ENCODE peak calls at places on chromosomes 11 and 22, in six cellular contexts. One of them, this sample, is unnamed.

GRCh38 chr22:21000987-21001600 is 824 bp downstream of the THAP7 start:
- DNase-seq in stomach: no peak
- DNase-seq in esophagus muscularis mucosa: no peak
- DNase-seq in H1: no peak
- DNase-seq in HCT116: no peak
- DNase-seq in prostate gland: no peak
- DNase-seq in this sample: no peak

GRCh38 chr11:98194611-98195010 is 826.1 kb upstream of the CNTN5 start:
- DNase-seq in H1: no peak
- DNase-seq in stomach: no peak
- DNase-seq in prostate gland: no peak
- DNase-seq in esophagus muscularis mucosa: no peak
- DNase-seq in HCT116: no peak
- DNase-seq in this sample: no peak

GRCh38 chr11:134668076-134668475 is 256.0 kb upstream of the B3GAT1 start:
- DNase-seq in prostate gland: no peak
- DNase-seq in HCT116: no peak
- DNase-seq in H1: no peak
- DNase-seq in stomach: peak; percentile 7
- DNase-seq in esophagus muscularis mucosa: peak; percentile 72
- DNase-seq in this sample: no peak

GRCh38 chr22:38355275-38355674 is 38.0 kb upstream of the CSNK1E start:
- DNase-seq in H1: peak; percentile 45
- DNase-seq in esophagus muscularis mucosa: peak; percentile 74
- DNase-seq in HCT116: no peak
- DNase-seq in stomach: peak; percentile 21
- DNase-seq in prostate gland: no peak
- DNase-seq in this sample: no peak

GRCh38 chr22:23822101-23822671 is 16.6 kb downstream of the DERL3 start:
- DNase-seq in H1: no peak
- DNase-seq in stomach: no peak
- DNase-seq in esophagus muscularis mucosa: no peak
- DNase-seq in HCT116: no peak
- DNase-seq in prostate gland: no peak
- DNase-seq in this sample: no peak

GRCh38 chr22:22358136-22358535 is 113.5 kb downstream of the VPREB1 start:
- DNase-seq in prostate gland: no peak
- DNase-seq in H1: no peak
- DNase-seq in stomach: no peak
- DNase-seq in esophagus muscularis mucosa: peak; percentile 45
- DNase-seq in HCT116: no peak
- DNase-seq in this sample: no peak

GRCh38 chr11:35061516-35062440 is 77.2 kb upstream of the CD44 start:
- DNase-seq in stomach: no peak
- DNase-seq in esophagus muscularis mucosa: no peak
- DNase-seq in H1: no peak
- DNase-seq in prostate gland: peak; percentile 39
- DNase-seq in HCT116: no peak
- DNase-seq in this sample: no peak

GRCh38 chr11:27392715-27393114 is 29.7 kb upstream of the CCDC34 start:
- DNase-seq in H1: no peak
- DNase-seq in HCT116: no peak
- DNase-seq in stomach: no peak
- DNase-seq in esophagus muscularis mucosa: no peak
- DNase-seq in prostate gland: peak; percentile 33
- DNase-seq in this sample: no peak

GRCh38 chr11:115215694-115216615 is 288.3 kb downstream of the CADM1 start:
- DNase-seq in H1: no peak
- DNase-seq in stomach: no peak
- DNase-seq in prostate gland: no peak
- DNase-seq in HCT116: no peak
- DNase-seq in esophagus muscularis mucosa: no peak
- DNase-seq in this sample: no peak

GRCh38 chr22:46721716-46722115 is 16.3 kb downstream of the CERK start:
- DNase-seq in stomach: no peak
- DNase-seq in H1: no peak
- DNase-seq in prostate gland: peak; percentile 31
- DNase-seq in esophagus muscularis mucosa: no peak
- DNase-seq in HCT116: no peak
- DNase-seq in this sample: no peak

GRCh38 chr11:120295110-120295509 is 30.0 kb upstream of the TLCD5 start:
- DNase-seq in HCT116: no peak
- DNase-seq in prostate gland: no peak
- DNase-seq in stomach: peak; percentile 66
- DNase-seq in esophagus muscularis mucosa: no peak
- DNase-seq in H1: no peak
- DNase-seq in this sample: no peak

GRCh38 chr11:1509626-1510255 is 23.2 kb upstream of the MOB2 start:
- DNase-seq in prostate gland: no peak
- DNase-seq in stomach: no peak
- DNase-seq in HCT116: no peak
- DNase-seq in esophagus muscularis mucosa: no peak
- DNase-seq in H1: no peak
- DNase-seq in this sample: no peak

GRCh38 chr22:49197986-49198704 is 629.5 kb downstream of the BRD1 start:
- DNase-seq in stomach: no peak
- DNase-seq in H1: no peak
- DNase-seq in HCT116: no peak
- DNase-seq in prostate gland: no peak
- DNase-seq in esophagus muscularis mucosa: no peak
- DNase-seq in this sample: no peak

GRCh38 chr22:36734171-36735058 is 30.9 kb upstream of the CACNG2 start:
- DNase-seq in esophagus muscularis mucosa: no peak
- DNase-seq in HCT116: no peak
- DNase-seq in prostate gland: no peak
- DNase-seq in H1: no peak
- DNase-seq in stomach: peak; percentile 21
- DNase-seq in this sample: peak; percentile 92

GRCh38 chr22:49425356-49425755 is 402.3 kb downstream of the BRD1 start:
- DNase-seq in stomach: no peak
- DNase-seq in prostate gland: no peak
- DNase-seq in esophagus muscularis mucosa: no peak
- DNase-seq in HCT116: no peak
- DNase-seq in H1: no peak
- DNase-seq in this sample: peak; percentile 81

GRCh38 chr11:94766656-94767291 is 1.4 kb upstream of the AMOTL1 start:
- DNase-seq in esophagus muscularis mucosa: no peak
- DNase-seq in prostate gland: no peak
- DNase-seq in H1: no peak
- DNase-seq in stomach: no peak
- DNase-seq in HCT116: no peak
- DNase-seq in this sample: no peak

GRCh38 chr11:33874910-33875490 is 16.9 kb downstream of the LMO2 start:
- DNase-seq in prostate gland: no peak
- DNase-seq in H1: no peak
- DNase-seq in HCT116: no peak
- DNase-seq in esophagus muscularis mucosa: no peak
- DNase-seq in stomach: no peak
- DNase-seq in this sample: no peak

GRCh38 chr11:27717801-27718229 is 17.6 kb upstream of the BDNF start:
- DNase-seq in esophagus muscularis mucosa: no peak
- DNase-seq in H1: no peak
- DNase-seq in prostate gland: no peak
- DNase-seq in HCT116: no peak
- DNase-seq in stomach: no peak
- DNase-seq in this sample: no peak

GRCh38 chr11:86365566-86365965 is 9.1 kb upstream of the CCDC81 start:
- DNase-seq in esophagus muscularis mucosa: no peak
- DNase-seq in stomach: no peak
- DNase-seq in H1: no peak
- DNase-seq in prostate gland: no peak
- DNase-seq in HCT116: no peak
- DNase-seq in this sample: no peak

GRCh38 chr11:66073669-66074068 is 3.6 kb downstream of the PACS1 start:
- DNase-seq in H1: no peak
- DNase-seq in prostate gland: no peak
- DNase-seq in esophagus muscularis mucosa: no peak
- DNase-seq in HCT116: no peak
- DNase-seq in stomach: no peak
- DNase-seq in this sample: no peak

GRCh38 chr22:19941365-19942070 is at the start of the genes COMT and TXNRD2:
- DNase-seq in H1: no peak
- DNase-seq in stomach: peak; percentile 81
- DNase-seq in esophagus muscularis mucosa: no peak
- DNase-seq in prostate gland: peak; percentile 54
- DNase-seq in HCT116: no peak
- DNase-seq in this sample: no peak

GRCh38 chr22:26589845-26590524 is at the start of gene TPST2:
- DNase-seq in prostate gland: peak; percentile 76
- DNase-seq in stomach: peak; percentile 83
- DNase-seq in HCT116: peak; percentile 19
- DNase-seq in esophagus muscularis mucosa: peak; percentile 94
- DNase-seq in H1: peak; percentile 85
- DNase-seq in this sample: no peak

GRCh38 chr22:36022162-36022561 is 6.5 kb downstream of the RBFOX2 start:
- DNase-seq in stomach: no peak
- DNase-seq in esophagus muscularis mucosa: no peak
- DNase-seq in H1: no peak
- DNase-seq in prostate gland: no peak
- DNase-seq in HCT116: no peak
- DNase-seq in this sample: no peak

GRCh38 chr11:122319011-122319410 is 203.0 kb upstream of the BLID start:
- DNase-seq in stomach: no peak
- DNase-seq in HCT116: no peak
- DNase-seq in H1: no peak
- DNase-seq in prostate gland: no peak
- DNase-seq in esophagus muscularis mucosa: no peak
- DNase-seq in this sample: no peak

GRCh38 chr22:26318975-26319374 is 110.1 kb upstream of the ASPHD2 start:
- DNase-seq in H1: no peak
- DNase-seq in stomach: no peak
- DNase-seq in HCT116: no peak
- DNase-seq in prostate gland: no peak
- DNase-seq in esophagus muscularis mucosa: no peak
- DNase-seq in this sample: no peak

GRCh38 chr22:38070250-38070921 is 13.2 kb downstream of the PICK1 start:
- DNase-seq in prostate gland: no peak
- DNase-seq in stomach: no peak
- DNase-seq in HCT116: no peak
- DNase-seq in H1: no peak
- DNase-seq in esophagus muscularis mucosa: no peak
- DNase-seq in this sample: no peak

GRCh38 chr22:22770280-22770871 is 117.2 kb upstream of the IGLL5 start:
- DNase-seq in HCT116: no peak
- DNase-seq in H1: peak; percentile 92
- DNase-seq in stomach: peak; percentile 55
- DNase-seq in prostate gland: peak; percentile 14
- DNase-seq in esophagus muscularis mucosa: no peak
- DNase-seq in this sample: peak; percentile 87

GRCh38 chr11:78038697-78039313 is 15.7 kb upstream of the KCTD14 start:
- DNase-seq in H1: no peak
- DNase-seq in stomach: peak; percentile 69
- DNase-seq in esophagus muscularis mucosa: no peak
- DNase-seq in HCT116: no peak
- DNase-seq in prostate gland: no peak
- DNase-seq in this sample: no peak

GRCh38 chr11:128726464-128727139 is 32.7 kb downstream of the FLI1 start:
- DNase-seq in H1: no peak
- DNase-seq in esophagus muscularis mucosa: no peak
- DNase-seq in prostate gland: no peak
- DNase-seq in stomach: no peak
- DNase-seq in HCT116: no peak
- DNase-seq in this sample: no peak
- H3K4me1 ChIP-seq in H1: peaks cover 4% of the 10 kb centered on the region
- H3K4me1 ChIP-seq in esophagus muscularis mucosa: peaks cover 49% of the 10 kb centered on the region
- H3K4me1 ChIP-seq in prostate gland: no peaks in the 10 kb centered on the region
- H3K4me1 ChIP-seq in stomach: peaks cover 8% of the 10 kb centered on the region
- H3K4me1 ChIP-seq in HCT116: no peaks in the 10 kb centered on the region
- H3K4me1 ChIP-seq in this sample: peaks cover 26% of the 10 kb centered on the region

DNA sequence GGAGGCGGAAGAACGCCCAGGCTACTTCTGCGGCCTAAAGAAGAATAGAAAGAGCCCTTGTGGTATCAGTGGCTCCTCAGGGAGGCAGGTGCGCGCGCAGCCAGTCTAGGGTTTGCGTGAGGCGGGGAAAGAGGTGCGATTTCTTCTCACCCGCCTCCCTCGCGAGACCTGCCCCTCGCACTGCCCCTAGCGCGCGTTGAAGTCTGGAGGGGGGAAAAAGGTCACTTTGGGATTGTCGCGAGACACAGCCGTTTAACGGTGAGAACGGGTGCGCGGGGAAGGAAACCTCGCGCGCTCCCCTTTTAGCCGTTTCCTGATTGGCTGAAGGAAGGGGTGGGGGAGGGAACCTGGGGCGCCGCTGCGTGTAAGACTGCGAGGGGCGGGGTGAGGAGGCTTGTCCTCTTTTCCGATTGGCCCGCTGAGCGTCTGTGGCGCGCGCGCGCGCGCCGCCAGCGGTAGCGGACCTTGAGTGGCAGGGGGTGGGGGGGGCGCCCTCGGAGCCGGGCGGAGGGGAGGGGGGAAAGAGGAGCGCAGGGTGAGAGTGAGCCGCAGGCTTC is at the start of gene ZFP91:
- DNase-seq in HCT116: peak; percentile 95
- DNase-seq in H1: peak; percentile 87
- DNase-seq in prostate gland: peak; percentile 98
- DNase-seq in esophagus muscularis mucosa: peak; percentile 99
- DNase-seq in stomach: peak; percentile 98
- DNase-seq in this sample: no peak
- TF ChIP-seq POLR2AphosphoS5 in HCT116: peak; percentile 49
- TF ChIP-seq POLR2AphosphoS5 in H1: peak; percentile 85
- TF ChIP-seq POLR2AphosphoS5 in prostate gland: no peak
- TF ChIP-seq POLR2AphosphoS5 in esophagus muscularis mucosa: peak; percentile 87
- TF ChIP-seq POLR2AphosphoS5 in stomach: peak; percentile 81
- TF ChIP-seq POLR2AphosphoS5 in this sample: peak; percentile 97

GRCh38 chr11:46367916-46368267 is 13.6 kb upstream of the MDK start:
- DNase-seq in stomach: no peak
- DNase-seq in esophagus muscularis mucosa: no peak
- DNase-seq in H1: no peak
- DNase-seq in HCT116: no peak
- DNase-seq in prostate gland: no peak
- DNase-seq in this sample: no peak
- TF ChIP-seq CTCF in stomach: no peak
- TF ChIP-seq CTCF in esophagus muscularis mucosa: no peak
- TF ChIP-seq CTCF in H1: no peak
- TF ChIP-seq CTCF in HCT116: no peak
- TF ChIP-seq CTCF in prostate gland: no peak
- TF ChIP-seq CTCF in this sample: no peak

GRCh38 chr22:24868979-24869378 is 63.0 kb downstream of the SGSM1 start:
- DNase-seq in stomach: no peak
- DNase-seq in HCT116: no peak
- DNase-seq in esophagus muscularis mucosa: no peak
- DNase-seq in prostate gland: no peak
- DNase-seq in H1: no peak
- DNase-seq in this sample: no peak

GRCh38 chr22:24876700-24877099 is 69.8 kb downstream of the LHFPL7 start:
- DNase-seq in H1: no peak
- DNase-seq in esophagus muscularis mucosa: no peak
- DNase-seq in stomach: no peak
- DNase-seq in prostate gland: no peak
- DNase-seq in HCT116: no peak
- DNase-seq in this sample: no peak

GRCh38 chr22:24875862-24876506 is 70.0 kb downstream of the SGSM1 start:
- DNase-seq in stomach: no peak
- DNase-seq in H1: peak; percentile 80
- DNase-seq in esophagus muscularis mucosa: no peak
- DNase-seq in prostate gland: no peak
- DNase-seq in HCT116: no peak
- DNase-seq in this sample: no peak

GRCh38 chr22:24867327-24868022 is 61.5 kb downstream of the SGSM1 start:
- DNase-seq in esophagus muscularis mucosa: no peak
- DNase-seq in prostate gland: no peak
- DNase-seq in HCT116: no peak
- DNase-seq in stomach: no peak
- DNase-seq in H1: no peak
- DNase-seq in this sample: no peak

GRCh38 chr22:24871611-24872205 is 65.7 kb downstream of the SGSM1 start:
- DNase-seq in H1: no peak
- DNase-seq in HCT116: no peak
- DNase-seq in esophagus muscularis mucosa: no peak
- DNase-seq in stomach: no peak
- DNase-seq in prostate gland: no peak
- DNase-seq in this sample: no peak
- H3K4me1 ChIP-seq in H1: no peaks in the 10 kb centered on the region
- H3K4me1 ChIP-seq in HCT116: no peaks in the 10 kb centered on the region
- H3K4me1 ChIP-seq in esophagus muscularis mucosa: no peaks in the 10 kb centered on the region
- H3K4me1 ChIP-seq in stomach: no peaks in the 10 kb centered on the region
- H3K4me1 ChIP-seq in prostate gland: no peaks in the 10 kb centered on the region
- H3K4me1 ChIP-seq in this sample: no peaks in the 10 kb centered on the region